ENCODE peak calls at places on chromosomes 7 and 10, in four cellular contexts. Z is Peyer's patch, I is HCT116, C is prostate gland. S is an unnamed sample.

GRCh38 chr7:925601-926000 is 28.9 kb downstream of the ADAP1 start:
- DNase-seq in C (no peak), Z (peak), I (no peak), S (no peak)

GRCh38 chr10:48965460-48965859 is 25.8 kb upstream of the LRRC18 start:
- DNase-seq in C (no peak), Z (peak), I (no peak), S (no peak)

GRCh38 chr10:113368660-113369059 is 184.2 kb upstream of the HABP2 start:
- DNase-seq in C (no peak), Z (no peak), I (no peak), S (no peak)

GRCh38 chr7:867406-868188 is 8.8 kb upstream of the GET4 start:
- DNase-seq in Z (peak), C (peak), I (no peak), S (no peak)

GRCh38 chr7:2830609-2831376 is 13.3 kb downstream of the GNA12 start:
- DNase-seq in Z (no peak), C (peak), I (no peak), S (no peak)

GRCh38 chr7:5282464-5283316 is at the start of gene SLC29A4:
- DNase-seq in Z (peak), C (peak), I (peak), S (no peak)

GRCh38 chr7:95608344-95609173 is 12.2 kb upstream of the PDK4 start:
- DNase-seq in Z (peak), I (peak), C (peak), S (peak)

GRCh38 chr7:93913197-93913596 is 6.8 kb downstream of the GNGT1 start:
- DNase-seq in Z (no peak), C (no peak), I (no peak), S (no peak)

GRCh38 chr10:5506246-5506645 is 6.9 kb upstream of the CALML5 start:
- DNase-seq in Z (peak), C (no peak), I (no peak), S (no peak)

GRCh38 chr7:19112290-19113000 is 5.0 kb downstream of the TWIST1 start:
- DNase-seq in C (no peak), Z (no peak), I (no peak), S (no peak)

GRCh38 chr10:83835948-83836641 is 303.2 kb upstream of the GHITM start:
- DNase-seq in I (no peak), Z (no peak), C (no peak), S (no peak)

GRCh38 chr10:122053314-122053713 is 64.4 kb downstream of the TACC2 start:
- DNase-seq in C (no peak), Z (no peak), I (no peak), S (no peak)

GRCh38 chr10:18043148-18043547 is 91.4 kb downstream of the SLC39A12 start:
- DNase-seq in C (no peak), I (no peak), Z (no peak), S (no peak)

GRCh38 chr7:32153006-32153405 is 82.8 kb upstream of the PDE1C start:
- DNase-seq in I (no peak), C (no peak), Z (no peak), S (no peak)

GRCh38 chr10:48439581-48440041 is 133.1 kb downstream of the MAPK8 start:
- DNase-seq in Z (peak), I (no peak), C (no peak), S (no peak)

GRCh38 chr7:43465581-43466554 is 117.0 kb upstream of the STK17A start:
- DNase-seq in Z (no peak), C (no peak), I (no peak), S (no peak)

GRCh38 chr10:44416976-44417375 is 32.1 kb upstream of the CXCL12 start:
- DNase-seq in I (no peak), Z (no peak), C (no peak), S (no peak)

GRCh38 chr7:102834999-102835398 is 77.8 kb upstream of the LRRC17 start:
- DNase-seq in Z (no peak), I (peak), C (no peak), S (no peak)

GRCh38 chr7:112205348-112206237 is 606 bp downstream of the DOCK4 start:
- DNase-seq in I (peak), C (peak), Z (peak), S (peak)

GRCh38 chr7:35736725-35737124 is 41.8 kb upstream of the HERPUD2 start:
- DNase-seq in Z (no peak), C (no peak), I (no peak), S (no peak)

GRCh38 chr7:125512373-125512772 is 582.7 kb upstream of the POT1 start:
- DNase-seq in C (no peak), I (no peak), Z (no peak), S (no peak)

GRCh38 chr10:404341-404740 is 269.1 kb downstream of the ZMYND11 start:
- DNase-seq in C (no peak), I (no peak), Z (no peak), S (no peak)

GRCh38 chr10:121774404-121774803 is 153.4 kb downstream of the ATE1 start:
- DNase-seq in C (no peak), I (no peak), Z (no peak), S (no peak)

GRCh38 chr7:43516581-43517342 is 66.1 kb upstream of the STK17A start:
- DNase-seq in Z (no peak), I (no peak), C (no peak), S (no peak)

GRCh38 chr10:91200314-91201212 is 19.9 kb upstream of the PCGF5 start:
- DNase-seq in C (no peak), I (no peak), Z (no peak), S (no peak)

GRCh38 chr7:128937647-128938523 is at the start of gene IRF5:
- DNase-seq in I (peak), Z (peak), C (peak), S (peak)

GRCh38 chr7:47228386-47229014 is 353.4 kb downstream of the TNS3 start:
- DNase-seq in I (peak), Z (no peak), C (no peak), S (no peak)

GRCh38 chr7:139811106-139811505 is 18.0 kb upstream of the TBXAS1 start:
- DNase-seq in C (no peak), I (no peak), Z (no peak), S (no peak)

DNA sequence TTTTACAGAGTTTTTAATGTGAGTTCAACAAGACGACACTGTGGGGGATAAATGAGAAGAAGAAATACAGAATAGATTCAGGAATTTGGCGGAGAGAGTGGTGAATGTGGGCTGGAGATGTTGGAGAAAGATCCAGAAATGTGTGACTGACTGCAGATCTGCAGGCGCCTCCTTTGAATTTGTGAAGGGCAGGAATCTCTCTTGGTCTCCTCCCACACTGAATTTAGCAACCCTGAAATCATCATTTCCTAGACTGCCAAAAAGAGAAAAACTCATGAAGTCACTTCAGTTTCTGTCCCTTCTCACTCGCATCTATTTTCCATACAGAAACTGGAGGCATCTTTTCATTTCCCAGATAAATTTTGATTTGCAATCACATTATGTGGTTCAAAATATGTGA is 128.7 kb downstream of the GNAI1 start:
- DNase-seq in I (no peak), Z (no peak), C (no peak), S (no peak)
- H3K4me3 ChIP-seq in I (no peak), Z (no peak), C (no peak), S (no peak)

GRCh38 chr10:24871006-24871405 is 81.4 kb downstream of the PRTFDC1 start:
- DNase-seq in I (no peak), Z (no peak), C (no peak), S (no peak)

GRCh38 chr10:24871501-24871900 is 80.9 kb downstream of the PRTFDC1 start:
- DNase-seq in C (no peak), Z (no peak), I (no peak), S (no peak)

GRCh38 chr10:24862586-24862985 is 89.8 kb downstream of the PRTFDC1 start:
- DNase-seq in I (no peak), C (no peak), Z (no peak), S (no peak)

GRCh38 chr10:24869354-24870016 is 82.9 kb downstream of the PRTFDC1 start:
- DNase-seq in Z (no peak), I (no peak), C (no peak), S (no peak)

GRCh38 chr10:24866615-24867583 is 85.5 kb downstream of the PRTFDC1 start:
- DNase-seq in I (no peak), C (no peak), Z (no peak), S (no peak)
- H3K27ac ChIP-seq in I (no peak), C (no peak), Z (no peak), S (no peak)

GRCh38 chr10:119824299-119824698 is 48.3 kb downstream of the MCMBP start:
- DNase-seq in C (no peak), I (no peak), Z (no peak), S (no peak)

GRCh38 chr10:119821172-119821571 is 51.5 kb downstream of the MCMBP start:
- DNase-seq in C (no peak), Z (no peak), I (no peak), S (no peak)

GRCh38 chr10:119817991-119818888 is 54.4 kb downstream of the MCMBP start:
- DNase-seq in I (no peak), Z (peak), C (peak), S (peak)

GRCh38 chr10:119815671-119816070 is 57.0 kb downstream of the MCMBP start:
- DNase-seq in Z (no peak), I (no peak), C (no peak), S (no peak)

GRCh38 chr10:119818889-119819270 is 53.8 kb downstream of the MCMBP start:
- DNase-seq in I (no peak), C (no peak), Z (no peak), S (no peak)
- H3K4me3 ChIP-seq in I (no peak), C (peak), Z (no peak), S (no peak)

GRCh38 chr7:80309971-80310549 is 175.4 kb downstream of the GNAI1 start:
- DNase-seq in I (no peak), Z (no peak), C (no peak), S (no peak)
- H3K27ac ChIP-seq in I (no peak), Z (no peak), C (no peak), S (no peak)

S was measured in lung.